ENCODE peak calls at places on chromosomes 11 and 22, in ten cellular contexts. One of them, this sample, is unnamed.
A peak's percentile ranks its signal among the peaks of the same experiment; 100 is the strongest.

GRCh38 chr11:111359223-111360149 is 19.6 kb downstream of the POU2AF1 start:
- DNase-seq in adrenal gland: no peak
- DNase-seq in heart left ventricle: no peak
- DNase-seq in dorsolateral prefrontal cortex: no peak
- DNase-seq in cardiac muscle cell: no peak
- DNase-seq in body of pancreas: no peak
- DNase-seq in suprapubic skin: no peak
- DNase-seq in HCT116: no peak
- DNase-seq in sigmoid colon: no peak
- DNase-seq in PC-3: no peak
- DNase-seq in this sample: no peak

GRCh38 chr22:38645430-38645829 is 10.8 kb downstream of the FAM227A start:
- DNase-seq in adrenal gland: no peak
- DNase-seq in heart left ventricle: no peak
- DNase-seq in dorsolateral prefrontal cortex: no peak
- DNase-seq in cardiac muscle cell: no peak
- DNase-seq in body of pancreas: no peak
- DNase-seq in suprapubic skin: no peak
- DNase-seq in HCT116: no peak
- DNase-seq in sigmoid colon: no peak
- DNase-seq in PC-3: no peak
- DNase-seq in this sample: no peak

GRCh38 chr11:115202900-115203552 is 301.2 kb downstream of the CADM1 start:
- DNase-seq in adrenal gland: no peak
- DNase-seq in heart left ventricle: no peak
- DNase-seq in dorsolateral prefrontal cortex: no peak
- DNase-seq in cardiac muscle cell: no peak
- DNase-seq in body of pancreas: no peak
- DNase-seq in suprapubic skin: no peak
- DNase-seq in HCT116: no peak
- DNase-seq in sigmoid colon: no peak
- DNase-seq in PC-3: no peak
- DNase-seq in this sample: no peak

GRCh38 chr22:42908082-42908746 is 51.1 kb upstream of the ARFGAP3 start:
- DNase-seq in adrenal gland: no peak
- DNase-seq in heart left ventricle: no peak
- DNase-seq in dorsolateral prefrontal cortex: no peak
- DNase-seq in cardiac muscle cell: peak; percentile 60
- DNase-seq in body of pancreas: no peak
- DNase-seq in suprapubic skin: no peak
- DNase-seq in HCT116: no peak
- DNase-seq in sigmoid colon: no peak
- DNase-seq in PC-3: no peak
- DNase-seq in this sample: no peak

GRCh38 chr11:6520265-6520664 is 23.2 kb downstream of the DNHD1 start:
- DNase-seq in adrenal gland: no peak
- DNase-seq in heart left ventricle: no peak
- DNase-seq in dorsolateral prefrontal cortex: no peak
- DNase-seq in cardiac muscle cell: no peak
- DNase-seq in body of pancreas: no peak
- DNase-seq in suprapubic skin: no peak
- DNase-seq in HCT116: no peak
- DNase-seq in sigmoid colon: no peak
- DNase-seq in PC-3: no peak
- DNase-seq in this sample: no peak

GRCh38 chr11:133082453-133082781 is 449.9 kb downstream of the OPCML start:
- DNase-seq in adrenal gland: peak; percentile 58
- DNase-seq in heart left ventricle: peak; percentile 43
- DNase-seq in dorsolateral prefrontal cortex: no peak
- DNase-seq in cardiac muscle cell: no peak
- DNase-seq in body of pancreas: peak; percentile 40
- DNase-seq in suprapubic skin: peak; percentile 74
- DNase-seq in HCT116: no peak
- DNase-seq in sigmoid colon: peak; percentile 77
- DNase-seq in PC-3: no peak
- DNase-seq in this sample: no peak

GRCh38 chr22:27641049-27641790 is 160.3 kb downstream of the MN1 start:
- DNase-seq in adrenal gland: no peak
- DNase-seq in heart left ventricle: no peak
- DNase-seq in dorsolateral prefrontal cortex: no peak
- DNase-seq in cardiac muscle cell: no peak
- DNase-seq in body of pancreas: no peak
- DNase-seq in suprapubic skin: no peak
- DNase-seq in HCT116: no peak
- DNase-seq in sigmoid colon: no peak
- DNase-seq in PC-3: no peak
- DNase-seq in this sample: no peak

GRCh38 chr11:36736103-36736502 is 138.1 kb upstream of the RAG2 start:
- DNase-seq in adrenal gland: no peak
- DNase-seq in heart left ventricle: no peak
- DNase-seq in dorsolateral prefrontal cortex: no peak
- DNase-seq in cardiac muscle cell: no peak
- DNase-seq in body of pancreas: no peak
- DNase-seq in suprapubic skin: no peak
- DNase-seq in HCT116: no peak
- DNase-seq in sigmoid colon: no peak
- DNase-seq in PC-3: no peak
- DNase-seq in this sample: no peak

GRCh38 chr22:19800306-19800705 is 39.7 kb downstream of the TBX1 start:
- DNase-seq in adrenal gland: no peak
- DNase-seq in heart left ventricle: no peak
- DNase-seq in dorsolateral prefrontal cortex: no peak
- DNase-seq in cardiac muscle cell: no peak
- DNase-seq in body of pancreas: no peak
- DNase-seq in suprapubic skin: no peak
- DNase-seq in HCT116: no peak
- DNase-seq in sigmoid colon: no peak
- DNase-seq in PC-3: no peak
- DNase-seq in this sample: no peak

GRCh38 chr22:19800761-19801244 is 40.2 kb downstream of the TBX1 start:
- DNase-seq in adrenal gland: no peak
- DNase-seq in heart left ventricle: no peak
- DNase-seq in dorsolateral prefrontal cortex: no peak
- DNase-seq in cardiac muscle cell: peak; percentile 57
- DNase-seq in body of pancreas: no peak
- DNase-seq in suprapubic skin: peak; percentile 68
- DNase-seq in HCT116: no peak
- DNase-seq in sigmoid colon: peak; percentile 66
- DNase-seq in PC-3: no peak
- DNase-seq in this sample: no peak

GRCh38 chr22:19798320-19798665 is 37.7 kb downstream of the TBX1 start:
- DNase-seq in adrenal gland: no peak
- DNase-seq in heart left ventricle: no peak
- DNase-seq in dorsolateral prefrontal cortex: no peak
- DNase-seq in cardiac muscle cell: no peak
- DNase-seq in body of pancreas: no peak
- DNase-seq in suprapubic skin: no peak
- DNase-seq in HCT116: no peak
- DNase-seq in sigmoid colon: no peak
- DNase-seq in PC-3: no peak
- DNase-seq in this sample: no peak

GRCh38 chr22:19798825-19799224 is 38.2 kb downstream of the TBX1 start:
- DNase-seq in adrenal gland: no peak
- DNase-seq in heart left ventricle: no peak
- DNase-seq in dorsolateral prefrontal cortex: no peak
- DNase-seq in cardiac muscle cell: no peak
- DNase-seq in body of pancreas: no peak
- DNase-seq in suprapubic skin: peak; percentile 64
- DNase-seq in HCT116: no peak
- DNase-seq in sigmoid colon: no peak
- DNase-seq in PC-3: no peak
- DNase-seq in this sample: no peak

DNA sequence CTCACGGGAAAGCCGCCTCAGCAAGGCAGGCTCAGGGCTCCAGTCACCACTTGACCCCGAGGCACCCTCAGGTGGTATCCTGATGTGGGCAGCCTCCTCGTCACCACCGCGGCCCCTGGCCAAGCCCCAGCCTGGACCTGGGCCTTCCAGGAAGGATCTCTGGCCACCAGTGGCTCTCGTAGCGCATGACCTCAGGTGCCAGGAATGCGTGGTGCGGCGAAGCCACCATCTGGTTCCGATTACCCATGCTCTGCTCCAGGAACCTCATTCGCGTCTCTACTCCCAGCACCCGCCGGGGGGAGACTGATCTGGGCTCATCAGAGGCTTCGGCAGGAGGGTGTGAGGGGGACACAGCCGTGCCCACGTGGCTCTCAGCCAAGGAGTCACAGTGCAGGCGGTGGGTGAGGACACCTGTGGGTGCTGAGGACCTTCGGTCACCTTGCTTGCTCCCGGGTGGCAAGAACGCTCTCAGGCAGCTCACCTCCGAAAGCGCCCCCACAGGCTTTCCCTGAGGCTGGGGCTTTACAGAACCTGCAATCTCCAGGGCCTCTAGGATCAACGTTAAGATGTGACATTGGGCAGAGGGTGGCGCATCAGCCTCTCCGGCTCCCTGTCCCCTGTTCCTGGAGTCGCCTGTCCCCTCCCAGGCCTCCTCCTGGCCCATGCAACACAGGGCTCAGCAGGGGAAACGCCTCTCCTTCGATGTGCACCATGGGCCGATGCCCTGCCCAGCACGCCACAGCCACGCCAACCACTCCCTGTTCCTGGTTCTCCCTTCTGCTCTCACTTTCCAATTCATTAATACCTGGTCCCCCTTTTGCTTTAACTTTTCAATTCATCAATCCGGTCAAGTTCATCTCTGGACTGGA is 39.0 kb downstream of the TBX1 start:
- DNase-seq in adrenal gland: no peak
- DNase-seq in heart left ventricle: no peak
- DNase-seq in dorsolateral prefrontal cortex: no peak
- DNase-seq in cardiac muscle cell: no peak
- DNase-seq in body of pancreas: no peak
- DNase-seq in suprapubic skin: peak; percentile 87
- DNase-seq in HCT116: no peak
- DNase-seq in sigmoid colon: peak; percentile 75
- DNase-seq in PC-3: no peak
- DNase-seq in this sample: no peak
- TF ChIP-seq CTCF in adrenal gland: no peak
- TF ChIP-seq CTCF in heart left ventricle: no peak
- TF ChIP-seq CTCF in dorsolateral prefrontal cortex: no peak
- TF ChIP-seq CTCF in cardiac muscle cell: peak; percentile 30
- TF ChIP-seq CTCF in body of pancreas: no peak
- TF ChIP-seq CTCF in suprapubic skin: no peak
- TF ChIP-seq CTCF in HCT116: no peak
- TF ChIP-seq CTCF in sigmoid colon: no peak
- TF ChIP-seq CTCF in PC-3: no peak
- TF ChIP-seq CTCF in this sample: no peak

DNA sequence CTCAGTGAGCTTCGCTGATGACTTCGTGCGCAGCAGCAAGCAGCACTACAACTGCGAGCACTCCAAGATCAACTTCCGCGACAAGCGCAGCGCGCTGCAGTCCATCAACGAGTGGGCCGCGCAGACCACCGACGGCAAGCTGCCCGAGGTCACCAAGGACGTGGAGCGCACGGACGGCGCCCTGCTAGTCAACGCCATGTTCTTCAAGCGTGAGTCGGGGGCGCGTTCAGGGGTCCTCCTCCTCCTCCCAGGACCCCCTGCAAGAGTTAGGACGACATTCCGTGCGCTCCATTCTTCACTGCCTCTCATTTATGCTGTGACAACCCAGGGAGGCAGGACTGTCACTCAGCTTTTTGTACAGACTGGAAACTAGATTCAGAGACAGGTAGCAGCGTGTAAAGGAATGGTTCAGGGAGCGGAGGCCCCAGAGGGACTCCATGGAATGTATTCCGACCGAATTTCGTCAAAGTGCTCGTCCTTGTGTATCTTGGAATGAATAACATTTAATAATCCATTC is 4.8 kb downstream of the SERPINH1 start:
- DNase-seq in adrenal gland: no peak
- DNase-seq in heart left ventricle: no peak
- DNase-seq in dorsolateral prefrontal cortex: no peak
- DNase-seq in cardiac muscle cell: no peak
- DNase-seq in body of pancreas: no peak
- DNase-seq in suprapubic skin: no peak
- DNase-seq in HCT116: no peak
- DNase-seq in sigmoid colon: no peak
- DNase-seq in PC-3: no peak
- DNase-seq in this sample: no peak
- H3K27ac ChIP-seq in adrenal gland: no peak overlapping the region
- H3K27ac ChIP-seq in heart left ventricle: peak overlapping the region; percentile 100
- H3K27ac ChIP-seq in dorsolateral prefrontal cortex: no peak overlapping the region
- H3K27ac ChIP-seq in cardiac muscle cell: peak overlapping the region; percentile 32
- H3K27ac ChIP-seq in body of pancreas: no peak overlapping the region
- H3K27ac ChIP-seq in suprapubic skin: no peak overlapping the region
- H3K27ac ChIP-seq in HCT116: no peak overlapping the region
- H3K27ac ChIP-seq in sigmoid colon: peak overlapping the region; percentile 100
- H3K27ac ChIP-seq in PC-3: no peak overlapping the region
- H3K27ac ChIP-seq in this sample: no peak overlapping the region

GRCh38 chr22:22388055-22388454 is 120.5 kb downstream of the ZNF280B start:
- DNase-seq in adrenal gland: no peak
- DNase-seq in heart left ventricle: no peak
- DNase-seq in dorsolateral prefrontal cortex: no peak
- DNase-seq in cardiac muscle cell: no peak
- DNase-seq in body of pancreas: no peak
- DNase-seq in suprapubic skin: no peak
- DNase-seq in HCT116: no peak
- DNase-seq in sigmoid colon: no peak
- DNase-seq in PC-3: no peak
- DNase-seq in this sample: no peak

GRCh38 chr22:22388494-22388893 is 120.0 kb downstream of the ZNF280B start:
- DNase-seq in adrenal gland: no peak
- DNase-seq in heart left ventricle: no peak
- DNase-seq in dorsolateral prefrontal cortex: no peak
- DNase-seq in cardiac muscle cell: no peak
- DNase-seq in body of pancreas: no peak
- DNase-seq in suprapubic skin: no peak
- DNase-seq in HCT116: no peak
- DNase-seq in sigmoid colon: no peak
- DNase-seq in PC-3: no peak
- DNase-seq in this sample: no peak

GRCh38 chr22:22391543-22391942 is 117.0 kb downstream of the ZNF280B start:
- DNase-seq in adrenal gland: no peak
- DNase-seq in heart left ventricle: no peak
- DNase-seq in dorsolateral prefrontal cortex: no peak
- DNase-seq in cardiac muscle cell: no peak
- DNase-seq in body of pancreas: no peak
- DNase-seq in suprapubic skin: no peak
- DNase-seq in HCT116: no peak
- DNase-seq in sigmoid colon: no peak
- DNase-seq in PC-3: no peak
- DNase-seq in this sample: no peak

GRCh38 chr22:22392131-22392530 is 116.4 kb downstream of the ZNF280B start:
- DNase-seq in adrenal gland: no peak
- DNase-seq in heart left ventricle: no peak
- DNase-seq in dorsolateral prefrontal cortex: no peak
- DNase-seq in cardiac muscle cell: no peak
- DNase-seq in body of pancreas: no peak
- DNase-seq in suprapubic skin: no peak
- DNase-seq in HCT116: no peak
- DNase-seq in sigmoid colon: no peak
- DNase-seq in PC-3: no peak
- DNase-seq in this sample: no peak

DNA sequence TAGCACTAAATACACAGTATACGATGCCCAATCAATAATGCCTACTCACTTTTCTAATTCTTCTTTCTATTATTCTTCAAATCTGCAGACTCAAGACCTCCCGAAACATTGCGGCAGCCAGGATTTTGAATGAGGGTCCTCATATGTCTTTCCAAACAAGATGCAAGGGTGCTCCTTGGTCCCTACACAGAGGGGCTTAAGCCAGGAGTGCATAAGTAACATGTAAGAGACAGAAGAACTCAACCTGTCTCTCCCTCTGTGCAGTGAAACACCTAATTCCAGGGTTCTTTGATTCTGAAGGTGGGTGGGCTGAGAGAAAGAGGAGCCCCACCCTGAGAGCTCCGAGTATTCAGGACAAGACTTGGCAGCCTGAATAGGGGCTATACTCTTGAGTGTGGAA is 117.6 kb downstream of the ZNF280B start:
- DNase-seq in adrenal gland: no peak
- DNase-seq in heart left ventricle: no peak
- DNase-seq in dorsolateral prefrontal cortex: no peak
- DNase-seq in cardiac muscle cell: no peak
- DNase-seq in body of pancreas: no peak
- DNase-seq in suprapubic skin: no peak
- DNase-seq in HCT116: no peak
- DNase-seq in sigmoid colon: no peak
- DNase-seq in PC-3: no peak
- DNase-seq in this sample: no peak
- H3K27me3 ChIP-seq in adrenal gland: no peaks in the 10 kb centered on the region
- H3K27me3 ChIP-seq in heart left ventricle: peaks cover 19% of the 10 kb centered on the region
- H3K27me3 ChIP-seq in dorsolateral prefrontal cortex: peaks cover 52% of the 10 kb centered on the region
- H3K27me3 ChIP-seq in cardiac muscle cell: no peaks in the 10 kb centered on the region
- H3K27me3 ChIP-seq in body of pancreas: no peaks in the 10 kb centered on the region
- H3K27me3 ChIP-seq in suprapubic skin: peaks cover 19% of the 10 kb centered on the region
- H3K27me3 ChIP-seq in HCT116: peaks cover 17% of the 10 kb centered on the region
- H3K27me3 ChIP-seq in sigmoid colon: peaks cover 12% of the 10 kb centered on the region
- H3K27me3 ChIP-seq in PC-3: peaks cover 19% of the 10 kb centered on the region
- H3K27me3 ChIP-seq in this sample: peaks cover 7% of the 10 kb centered on the region

DNA sequence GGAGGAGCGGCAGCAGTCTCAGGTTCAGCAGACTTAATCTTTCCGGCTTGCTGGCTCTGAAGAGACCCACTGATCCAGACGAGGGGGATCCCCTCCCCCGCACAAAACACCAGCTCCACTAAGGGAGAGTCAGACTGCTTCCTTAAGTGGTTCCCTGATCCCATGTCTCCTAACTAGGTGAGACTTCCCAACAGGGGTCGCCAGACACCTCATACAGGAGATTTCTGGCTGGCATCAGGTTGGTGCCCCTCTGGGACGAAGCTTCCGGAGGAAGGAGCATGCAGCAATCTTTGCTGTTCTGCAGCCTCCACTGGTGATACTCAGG is 157.1 kb upstream of the TMEM45B start:
- DNase-seq in adrenal gland: no peak
- DNase-seq in heart left ventricle: no peak
- DNase-seq in dorsolateral prefrontal cortex: no peak
- DNase-seq in cardiac muscle cell: peak; percentile 0
- DNase-seq in body of pancreas: no peak
- DNase-seq in suprapubic skin: no peak
- DNase-seq in HCT116: no peak
- DNase-seq in sigmoid colon: no peak
- DNase-seq in PC-3: no peak
- DNase-seq in this sample: no peak
- TF ChIP-seq CTCF in adrenal gland: no peak
- TF ChIP-seq CTCF in heart left ventricle: no peak
- TF ChIP-seq CTCF in dorsolateral prefrontal cortex: no peak
- TF ChIP-seq CTCF in cardiac muscle cell: no peak
- TF ChIP-seq CTCF in body of pancreas: no peak
- TF ChIP-seq CTCF in suprapubic skin: no peak
- TF ChIP-seq CTCF in HCT116: peak; percentile 14
- TF ChIP-seq CTCF in sigmoid colon: no peak
- TF ChIP-seq CTCF in PC-3: peak; percentile 27
- TF ChIP-seq CTCF in this sample: no peak